ENCODE peak calls at places on chromosomes 1 and 21, in nine cellular contexts. W, R, O, K, L, J, M, C and H are unnamed samples.

GRCh38 chr1:44240802-44241671 is 27.8 kb downstream of the DMAP1 start:
- DNase-seq in C (no peak), R (no peak), M (no peak), L (no peak), W (no peak), K (peak), J (no peak), O (peak), H (no peak)

GRCh38 chr1:59316497-59317128 is 19.7 kb downstream of the FGGY start:
- DNase-seq in O (no peak), R (no peak), C (no peak), M (no peak), K (no peak), L (no peak), W (peak), J (no peak), H (peak)

GRCh38 chr1:207838156-207839082 is 72.5 kb downstream of the CD34 start:
- DNase-seq in R (no peak), L (peak), J (peak), W (peak), O (peak), C (no peak), K (no peak), M (no peak), H (no peak)

GRCh38 chr21:36194024-36194423 is 37.4 kb downstream of the DOP1B start:
- DNase-seq in C (no peak), W (no peak), L (no peak), R (no peak), J (no peak), O (no peak), M (no peak), K (no peak), H (no peak)

GRCh38 chr1:113103048-113103447 is 30.1 kb downstream of the LRIG2 start:
- DNase-seq in L (no peak), K (no peak), M (peak), O (no peak), J (no peak), C (no peak), W (no peak), R (no peak), H (no peak)

GRCh38 chr21:42309753-42310213 is 5.4 kb downstream of the TFF3 start:
- DNase-seq in W (peak), J (no peak), K (peak), R (peak), C (peak), L (no peak), M (peak), O (peak), H (peak)

GRCh38 chr1:40508375-40509341 is at the start of gene EXO5:
- DNase-seq in M (no peak), W (peak), R (peak), C (peak), J (peak), L (peak), O (peak), K (peak), H (peak)

GRCh38 chr1:192159034-192159433 is 772 bp downstream of the RGS18 start:
- DNase-seq in R (no peak), L (no peak), K (no peak), O (no peak), J (no peak), M (no peak), C (no peak), W (no peak), H (no peak)

GRCh38 chr1:218967836-218968235 is 205.8 kb upstream of the LYPLAL1 start:
- DNase-seq in O (no peak), K (no peak), J (no peak), W (peak), M (no peak), R (no peak), C (no peak), L (no peak), H (no peak)

GRCh38 chr1:220741349-220741748 is 6.8 kb upstream of the MTARC2 start:
- DNase-seq in C (no peak), J (no peak), W (no peak), L (no peak), K (no peak), M (no peak), R (no peak), O (no peak), H (no peak)

GRCh38 chr1:74502432-74502831 is 10.0 kb downstream of the LRRC53 start:
- DNase-seq in W (peak), K (peak), J (no peak), L (no peak), R (peak), C (no peak), M (no peak), O (no peak), H (peak)

GRCh38 chr1:33327587-33328325 is 6.9 kb upstream of the A3GALT2 start:
- DNase-seq in R (no peak), O (no peak), K (no peak), C (no peak), J (peak), W (peak), M (no peak), L (peak), H (peak)

GRCh38 chr21:46662765-46663500 is 27.5 kb downstream of the PRMT2 start:
- DNase-seq in R (no peak), M (no peak), L (no peak), K (no peak), O (no peak), C (no peak), W (no peak), J (no peak), H (no peak)

GRCh38 chr1:235011064-235011598 is 117.5 kb downstream of the TOMM20 start:
- DNase-seq in J (no peak), O (no peak), L (no peak), R (no peak), W (no peak), M (no peak), C (peak), K (no peak), H (no peak)

GRCh38 chr1:31562707-31563360 is 13.5 kb upstream of the TINAGL1 start:
- DNase-seq in C (no peak), M (peak), J (no peak), L (no peak), K (peak), O (no peak), R (peak), W (no peak), H (no peak)

GRCh38 chr1:205870236-205870635 is 20.3 kb upstream of the PM20D1 start:
- DNase-seq in J (no peak), W (no peak), R (peak), C (no peak), K (peak), O (no peak), L (no peak), M (no peak), H (peak)

GRCh38 chr1:247037483-247038320 is 29.8 kb upstream of the ZNF695 start:
- DNase-seq in O (no peak), K (peak), C (no peak), W (no peak), M (no peak), R (peak), J (no peak), L (no peak), H (no peak)

GRCh38 chr1:215636258-215636965 is 69.3 kb downstream of the KCTD3 start:
- DNase-seq in L (no peak), R (no peak), K (no peak), C (no peak), O (no peak), J (no peak), M (no peak), W (no peak), H (no peak)

GRCh38 chr1:36178479-36179219 is 22.7 kb downstream of the MAP7D1 start:
- DNase-seq in L (no peak), M (no peak), C (no peak), R (peak), W (no peak), K (peak), O (peak), J (no peak), H (no peak)

GRCh38 chr1:36179220-36179600 is 23.2 kb downstream of the MAP7D1 start:
- DNase-seq in J (no peak), C (no peak), R (no peak), L (no peak), M (no peak), W (no peak), K (no peak), O (no peak), H (no peak)

GRCh38 chr1:36176151-36176949 is 20.4 kb downstream of the MAP7D1 start:
- DNase-seq in O (no peak), W (no peak), J (no peak), C (no peak), L (no peak), R (peak), M (no peak), K (peak), H (no peak)

GRCh38 chr1:36175137-36176095 is 19.5 kb downstream of the MAP7D1 start:
- DNase-seq in L (no peak), K (peak), J (no peak), O (no peak), C (no peak), M (no peak), R (peak), W (peak), H (peak)

GRCh38 chr1:36177589-36178463 is 21.9 kb downstream of the MAP7D1 start:
- DNase-seq in L (no peak), R (peak), M (no peak), W (no peak), K (peak), C (no peak), J (no peak), O (no peak), H (no peak)
- H3K27ac ChIP-seq in L (peak), R (no peak), M (no peak), W (no peak), K (peak), C (no peak), J (peak), O (no peak), H (no peak)

GRCh38 chr1:65467536-65467935 is 47.1 kb downstream of the LEPR start:
- DNase-seq in W (peak), M (no peak), O (peak), J (no peak), K (peak), C (no peak), L (no peak), R (peak), H (no peak)
- H3K27ac ChIP-seq in W (peak), M (no peak), O (peak), J (no peak), K (no peak), C (no peak), L (no peak), R (no peak), H (no peak)

GRCh38 chr1:12472798-12473551 is 145.0 kb downstream of the DHRS3 start:
- DNase-seq in K (no peak), O (peak), J (no peak), L (no peak), M (no peak), W (peak), R (no peak), C (peak), H (peak)

GRCh38 chr1:12475947-12476346 is 142.1 kb downstream of the DHRS3 start:
- DNase-seq in K (no peak), C (no peak), J (no peak), W (peak), R (no peak), O (no peak), L (no peak), M (no peak), H (no peak)

GRCh38 chr1:12473596-12474329 is 144.2 kb downstream of the DHRS3 start:
- DNase-seq in C (no peak), J (no peak), K (no peak), O (no peak), L (no peak), W (no peak), M (no peak), R (no peak), H (peak)

GRCh38 chr1:12477301-12477700 is 140.7 kb downstream of the DHRS3 start:
- DNase-seq in O (no peak), W (peak), M (no peak), R (no peak), C (no peak), K (no peak), J (no peak), L (no peak), H (no peak)

GRCh38 chr1:12475158-12475934 is 142.7 kb downstream of the DHRS3 start:
- DNase-seq in W (peak), J (no peak), L (no peak), O (no peak), M (no peak), R (no peak), K (no peak), C (no peak), H (no peak)
- H3K27ac ChIP-seq in W (peak), J (peak), L (no peak), O (peak), M (peak), R (no peak), K (no peak), C (peak), H (no peak)

GRCh38 chr1:180928272-180929230 is 15.9 kb downstream of the KIAA1614 start:
- DNase-seq in O (no peak), W (no peak), K (no peak), J (no peak), C (no peak), R (no peak), L (no peak), M (no peak), H (no peak)
- H3K27ac ChIP-seq in O (no peak), W (no peak), K (no peak), J (peak), C (no peak), R (no peak), L (peak), M (no peak), H (peak)

GRCh38 chr1:67862685-67863084 is 29.4 kb upstream of the GNG12 start:
- DNase-seq in O (no peak), J (no peak), L (no peak), K (no peak), W (no peak), R (no peak), C (no peak), M (no peak), H (no peak)

GRCh38 chr1:67860776-67861175 is 27.5 kb upstream of the GNG12 start:
- DNase-seq in J (no peak), K (no peak), R (no peak), M (no peak), O (no peak), L (no peak), W (no peak), C (no peak), H (no peak)

GRCh38 chr1:67863637-67864036 is 30.4 kb upstream of the GNG12 start:
- DNase-seq in M (no peak), L (no peak), W (no peak), J (no peak), R (no peak), K (no peak), C (no peak), O (no peak), H (no peak)

GRCh38 chr1:67856921-67857320 is 23.7 kb upstream of the GNG12 start:
- DNase-seq in L (no peak), R (no peak), O (no peak), J (no peak), W (no peak), M (no peak), C (no peak), K (no peak), H (no peak)

GRCh38 chr1:67861856-67862516 is 28.7 kb upstream of the GNG12 start:
- DNase-seq in L (no peak), C (no peak), O (no peak), W (no peak), K (no peak), R (no peak), M (no peak), J (no peak), H (no peak)
- H3K27ac ChIP-seq in L (no peak), C (no peak), O (no peak), W (no peak), K (no peak), R (no peak), M (no peak), J (no peak), H (no peak)

DNA sequence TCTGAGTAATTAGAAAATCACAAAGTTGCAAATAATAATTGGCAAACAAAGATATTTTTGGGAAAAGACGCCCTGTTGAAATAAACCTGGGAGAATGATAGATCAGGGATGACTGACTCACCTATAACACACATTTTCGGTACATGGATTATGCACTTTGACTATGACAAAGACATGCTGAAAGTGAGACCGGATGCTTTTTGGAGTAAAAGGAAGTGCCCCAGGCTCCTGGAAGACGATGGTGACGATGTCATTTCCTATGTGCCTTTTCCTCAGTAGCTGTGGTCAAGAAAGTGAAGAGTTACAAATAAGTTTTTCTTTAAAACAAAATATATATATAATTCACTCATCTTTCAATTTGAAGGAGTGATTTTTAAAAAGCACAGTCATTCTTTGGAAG is 158.7 kb downstream of the SIPA1L2 start:
- DNase-seq in K (no peak), L (no peak), C (no peak), J (no peak), W (no peak), R (no peak), M (no peak), O (no peak), H (no peak)
- H3K27ac ChIP-seq in K (no peak), L (no peak), C (no peak), J (no peak), W (no peak), R (no peak), M (no peak), O (no peak), H (no peak)

GRCh38 chr1:169001353-169001752 is 105.1 kb upstream of the ATP1B1 start:
- DNase-seq in M (no peak), J (no peak), K (no peak), C (no peak), W (no peak), R (no peak), O (no peak), L (no peak), H (no peak)

GRCh38 chr1:169009666-169010065 is 96.8 kb upstream of the ATP1B1 start:
- DNase-seq in W (no peak), C (no peak), K (no peak), R (no peak), M (no peak), L (no peak), O (no peak), J (no peak), H (no peak)

GRCh38 chr1:169005776-169006175 is 100.7 kb upstream of the ATP1B1 start:
- DNase-seq in W (no peak), C (no peak), K (no peak), M (no peak), J (no peak), L (no peak), O (no peak), R (no peak), H (no peak)

GRCh38 chr1:169003864-169004516 is 102.5 kb upstream of the ATP1B1 start:
- DNase-seq in L (no peak), R (no peak), M (no peak), W (no peak), J (no peak), O (no peak), C (no peak), K (peak), H (no peak)
- H3K27ac ChIP-seq in L (no peak), R (no peak), M (no peak), W (no peak), J (no peak), O (no peak), C (no peak), K (no peak), H (no peak)